ENCODE peak calls at places on chromosomes 3 and 15, in five cellular contexts. M is colonic mucosa, W is psoas muscle, Z is cardiac muscle cell, I is heart right ventricle. Y is an unnamed sample.

GRCh38 chr15:84819291-84819768 is 2.2 kb downstream of the ALPK3 start:
- DNase-seq in M (no peak), W (peak; percentile 80), Z (peak; percentile 44), I (peak; percentile 69), Y (no peak)

GRCh38 chr3:44845528-44846520 is 15.9 kb upstream of the TMEM42 start:
- DNase-seq in M (no peak), W (no peak), Z (peak; percentile 95), I (no peak), Y (no peak)

GRCh38 chr3:157816296-157816695 is 289.9 kb downstream of the SHOX2 start:
- DNase-seq in M (no peak), W (no peak), Z (no peak), I (no peak), Y (no peak)

GRCh38 chr15:64288999-64289398 is 67.0 kb downstream of the CSNK1G1 start:
- DNase-seq in M (no peak), W (no peak), Z (peak; percentile 11), I (no peak), Y (peak; percentile 38)

GRCh38 chr15:81301815-81302399 is 22.0 kb downstream of the STARD5 start:
- DNase-seq in M (no peak), W (no peak), Z (no peak), I (no peak), Y (no peak)

GRCh38 chr15:85491663-85492062 is 111.3 kb downstream of the AKAP13 start:
- DNase-seq in M (no peak), W (no peak), Z (no peak), I (no peak), Y (no peak)

GRCh38 chr15:88191806-88192165 is 64.8 kb downstream of the NTRK3 start:
- DNase-seq in M (no peak), W (no peak), Z (no peak), I (no peak), Y (no peak)

GRCh38 chr3:8990266-8991215 is 27.3 kb upstream of the RAD18 start:
- DNase-seq in M (no peak), W (no peak), Z (peak; percentile 68), I (no peak), Y (no peak)

GRCh38 chr3:119781330-119782198 is at the start of gene NR1I2:
- DNase-seq in M (peak; percentile 67), W (no peak), Z (no peak), I (no peak), Y (no peak)

GRCh38 chr15:69075467-69075866 is 61.0 kb downstream of the NOX5 start:
- DNase-seq in M (no peak), W (no peak), Z (peak; percentile 72), I (no peak), Y (no peak)

GRCh38 chr3:114252954-114253353 is 15.6 kb upstream of the ZNF80 start:
- DNase-seq in M (no peak), W (no peak), Z (peak; percentile 14), I (no peak), Y (no peak)

GRCh38 chr3:37945803-37946530 is 44.6 kb upstream of the VILL start:
- DNase-seq in M (no peak), W (no peak), Z (peak; percentile 81), I (no peak), Y (no peak)

GRCh38 chr15:50235794-50236193 is 29.7 kb downstream of the HDC start:
- DNase-seq in M (no peak), W (no peak), Z (peak; percentile 54), I (no peak), Y (no peak)

GRCh38 chr3:66362541-66362941 is 138.3 kb downstream of the LRIG1 start:
- DNase-seq in M (no peak), W (no peak), Z (peak; percentile 29), I (no peak), Y (no peak)

GRCh38 chr3:118863731-118864322 is 170.8 kb downstream of the IGSF11 start:
- DNase-seq in M (no peak), W (no peak), Z (no peak), I (no peak), Y (no peak)

GRCh38 chr15:95025924-95026728 is 794.8 kb downstream of the MCTP2 start:
- DNase-seq in M (peak; percentile 39), W (no peak), Z (peak; percentile 77), I (peak; percentile 32), Y (peak; percentile 36)

GRCh38 chr3:173785004-173785403 is 387.5 kb downstream of the NLGN1 start:
- DNase-seq in M (no peak), W (no peak), Z (no peak), I (no peak), Y (no peak)

GRCh38 chr3:139309880-139310279 is 33.9 kb upstream of the MRPS22 start:
- DNase-seq in M (no peak), W (no peak), Z (peak; percentile 49), I (no peak), Y (no peak)

GRCh38 chr3:141998674-141999290 is 122.3 kb downstream of the ATP1B3 start:
- DNase-seq in M (no peak), W (no peak), Z (peak; percentile 40), I (no peak), Y (no peak)

GRCh38 chr3:127817331-127817821 is 4.9 kb downstream of the MGLL start:
- DNase-seq in M (peak; percentile 79), W (peak; percentile 61), Z (peak; percentile 28), I (no peak), Y (peak; percentile 54)

GRCh38 chr15:69298697-69299441 is at the start of gene PAQR5:
- DNase-seq in M (peak; percentile 77), W (peak; percentile 59), Z (peak; percentile 26), I (peak; percentile 40), Y (peak; percentile 61)

GRCh38 chr3:71652786-71653419 is 69.4 kb upstream of the FOXP1 start:
- DNase-seq in M (peak; percentile 32), W (no peak), Z (peak; percentile 79), I (no peak), Y (peak; percentile 31)
- TF ChIP-seq CTCF in M (peak; percentile 36), W (peak; percentile 58), Z (peak; percentile 50), I (peak; percentile 67), Y (peak; percentile 46)

DNA sequence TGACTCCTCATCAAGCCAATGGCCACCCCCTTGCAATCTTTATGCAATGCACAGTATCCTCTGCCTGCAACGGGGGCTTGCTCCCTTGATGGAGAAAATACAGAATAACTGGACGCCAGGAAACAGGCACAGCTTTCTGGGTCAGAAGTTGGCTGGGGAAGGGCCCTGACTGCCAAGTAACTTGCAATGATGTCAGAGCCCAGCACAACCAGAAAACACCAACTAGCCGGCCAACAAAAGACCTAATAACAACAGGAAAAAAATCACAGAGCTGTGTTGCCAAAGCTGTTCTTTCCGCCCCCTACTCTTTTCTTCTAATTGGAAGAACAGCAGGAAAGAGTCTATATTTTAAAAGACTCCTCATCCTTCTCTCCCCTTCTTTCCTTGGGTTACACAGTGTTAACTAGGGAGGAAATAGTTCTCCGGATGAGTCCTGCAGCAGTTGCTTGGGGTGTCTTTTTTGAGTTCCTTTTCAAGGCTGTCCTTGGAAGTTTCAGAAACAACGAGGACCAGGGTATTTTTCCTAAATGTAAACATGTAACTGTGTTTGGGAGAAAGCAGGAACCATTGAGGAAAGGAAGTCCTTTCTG is 1.4 kb upstream of the SEMA6D start:
- DNase-seq in M (peak; percentile 28), W (peak; percentile 45), Z (peak; percentile 64), I (peak; percentile 17), Y (no peak)
- H3K27ac ChIP-seq in M (no peak overlapping the region), W (no peak overlapping the region), Z (peak overlapping the region; percentile 85), I (peak overlapping the region; percentile 91), Y (peak overlapping the region; percentile 5)

GRCh38 chr3:33980252-33980651 is 181.8 kb downstream of the PDCD6IP start:
- DNase-seq in M (no peak), W (no peak), Z (peak; percentile 50), I (no peak), Y (no peak)
- TF ChIP-seq CTCF in M (no peak), W (peak; percentile 16), Z (peak; percentile 49), I (peak; percentile 44), Y (no peak)

GRCh38 chr3:152281032-152281713 is 12.4 kb downstream of the MBNL1 start:
- DNase-seq in M (no peak), W (no peak), Z (peak; percentile 67), I (no peak), Y (no peak)
- H3K27ac ChIP-seq in M (no peak overlapping the region), W (peak overlapping the region; percentile 99), Z (peak overlapping the region; percentile 58), I (peak overlapping the region; percentile 77), Y (no peak overlapping the region)

GRCh38 chr3:98817546-98817945 is 54.4 kb downstream of the ST3GAL6 start:
- DNase-seq in M (no peak), W (no peak), Z (peak; percentile 73), I (no peak), Y (no peak)
- TF ChIP-seq CTCF in M (peak; percentile 79), W (peak; percentile 83), Z (peak; percentile 54), I (peak; percentile 82), Y (peak; percentile 26)

GRCh38 chr3:105965384-105965783 is 96.6 kb upstream of the CBLB start:
- DNase-seq in M (no peak), W (no peak), Z (peak; percentile 81), I (no peak), Y (no peak)
- H3K27ac ChIP-seq in M (no peak overlapping the region), W (no peak overlapping the region), Z (no peak overlapping the region), I (no peak overlapping the region), Y (no peak overlapping the region)

GRCh38 chr3:195226900-195227447 is 44.0 kb downstream of the XXYLT1 start:
- DNase-seq in M (peak; percentile 17), W (peak; percentile 40), Z (peak; percentile 47), I (no peak), Y (no peak)
- TF ChIP-seq CTCF in M (no peak), W (no peak), Z (peak; percentile 57), I (peak; percentile 45), Y (peak; percentile 1)

GRCh38 chr3:169966086-169966950 is at the start of gene SEC62:
- DNase-seq in M (peak; percentile 95), W (peak; percentile 97), Z (peak; percentile 95), I (peak; percentile 96), Y (peak; percentile 95)

GRCh38 chr3:169965562-169965961 is 1.0 kb upstream of the SEC62 start:
- DNase-seq in M (no peak), W (no peak), Z (no peak), I (no peak), Y (no peak)

GRCh38 chr3:169966951-169967915 is 626 bp downstream of the SEC62 start:
- DNase-seq in M (peak; percentile 52), W (peak; percentile 76), Z (peak; percentile 71), I (peak; percentile 63), Y (peak; percentile 45)

GRCh38 chr3:169969696-169970095 is 3.1 kb downstream of the SEC62 start:
- DNase-seq in M (no peak), W (no peak), Z (no peak), I (no peak), Y (no peak)

GRCh38 chr3:169968224-169968623 is 1.6 kb downstream of the SEC62 start:
- DNase-seq in M (no peak), W (no peak), Z (no peak), I (no peak), Y (no peak)
- H3K27ac ChIP-seq in M (no peak overlapping the region), W (no peak overlapping the region), Z (peak overlapping the region; percentile 99), I (no peak overlapping the region), Y (no peak overlapping the region)

Y was measured in lung.